ENCODE peak calls at places on chromosomes 1 and 21, in seven cellular contexts. L is endodermal cell, T is endothelial cell of umbilical vein, W is astrocyte, Z is adipocyte, E is PC-3, F is fibroblast of lung. R is an unnamed sample.
A peak's percentile ranks its signal among the peaks of the same experiment; 100 is the strongest.

GRCh38 chr1:59429651-59430050 is 132.8 kb downstream of the FGGY start:
- DNase-seq in L (no peak), T (no peak), W (no peak), Z (no peak), E (no peak), F (no peak), R (no peak)

GRCh38 chr21:36608251-36608650 is 90.7 kb upstream of the SIM2 start:
- DNase-seq in L (no peak), T (no peak), W (no peak), Z (no peak), E (no peak), F (no peak), R (no peak)

GRCh38 chr1:160374701-160375443 is 8.0 kb downstream of the NHLH1 start:
- DNase-seq in L (peak; percentile 78), T (no peak), W (no peak), Z (no peak), E (no peak), F (no peak), R (no peak)

GRCh38 chr1:36768486-36769178 is 265.7 kb downstream of the GRIK3 start:
- DNase-seq in L (peak; percentile 42), T (no peak), W (no peak), Z (no peak), E (no peak), F (no peak), R (no peak)

GRCh38 chr1:42380617-42381423 is at the start of gene RIMKLA:
- DNase-seq in L (peak; percentile 90), T (peak; percentile 20), W (no peak), Z (peak; percentile 65), E (peak; percentile 63), F (peak; percentile 6), R (peak; percentile 61)

GRCh38 chr1:39508857-39509305 is 17.4 kb downstream of the BMP8A start:
- DNase-seq in L (no peak), T (no peak), W (peak; percentile 41), Z (no peak), E (no peak), F (peak; percentile 56), R (no peak)

GRCh38 chr1:229102741-229103480 is 168.0 kb upstream of the RAB4A start:
- DNase-seq in L (peak; percentile 65), T (no peak), W (no peak), Z (no peak), E (no peak), F (peak; percentile 23), R (no peak)

GRCh38 chr21:38377165-38378093 is 120.6 kb downstream of the KCNJ15 start:
- DNase-seq in L (no peak), T (peak; percentile 59), W (no peak), Z (peak; percentile 8), E (peak; percentile 21), F (no peak), R (no peak)

GRCh38 chr1:157878059-157878458 is 36.5 kb upstream of the CD5L start:
- DNase-seq in L (no peak), T (peak; percentile 29), W (peak; percentile 16), Z (peak; percentile 24), E (peak; percentile 67), F (peak; percentile 56), R (no peak)

GRCh38 chr21:46397211-46397905 is 61.3 kb upstream of the DIP2A start:
- DNase-seq in L (no peak), T (no peak), W (no peak), Z (no peak), E (no peak), F (no peak), R (no peak)

GRCh38 chr1:118914379-118915161 is 73.6 kb downstream of the TBX15 start:
- DNase-seq in L (no peak), T (no peak), W (no peak), Z (no peak), E (peak; percentile 84), F (no peak), R (no peak)

GRCh38 chr1:47521034-47521871 is 83.4 kb downstream of the FOXD2 start:
- DNase-seq in L (peak; percentile 45), T (peak; percentile 73), W (no peak), Z (no peak), E (no peak), F (no peak), R (no peak)

GRCh38 chr1:169089776-169090175 is 16.7 kb upstream of the ATP1B1 start:
- DNase-seq in L (no peak), T (no peak), W (no peak), Z (no peak), E (no peak), F (no peak), R (no peak)

GRCh38 chr1:230112131-230112701 is 45.2 kb downstream of the GALNT2 start:
- DNase-seq in L (peak; percentile 53), T (no peak), W (no peak), Z (no peak), E (no peak), F (peak; percentile 43), R (no peak)

GRCh38 chr1:226725870-226726212 is 13.2 kb downstream of the ITPKB start:
- DNase-seq in L (no peak), T (no peak), W (no peak), Z (no peak), E (no peak), F (no peak), R (no peak)

GRCh38 chr1:54171636-54172035 is 18.8 kb upstream of the CDCP2 start:
- DNase-seq in L (no peak), T (no peak), W (no peak), Z (no peak), E (no peak), F (no peak), R (no peak)

GRCh38 chr1:62796151-62796680 is 12.3 kb downstream of the ATG4C start:
- DNase-seq in L (no peak), T (no peak), W (no peak), Z (no peak), E (no peak), F (no peak), R (no peak)

GRCh38 chr1:201450721-201451291 is 18.2 kb downstream of the PHLDA3 start:
- DNase-seq in L (peak; percentile 71), T (peak; percentile 57), W (peak; percentile 83), Z (peak; percentile 89), E (peak; percentile 33), F (peak; percentile 76), R (no peak)

GRCh38 chr1:233326319-233326994 is 1.1 kb upstream of the MAP3K21 start:
- DNase-seq in L (no peak), T (peak; percentile 12), W (no peak), Z (no peak), E (no peak), F (no peak), R (no peak)
- H3K4me3 ChIP-seq in L (peak overlapping the region; percentile 81), T (no peak overlapping the region), W (no peak overlapping the region), Z (no peak overlapping the region), E (peak overlapping the region; percentile 68), F (no peak overlapping the region), R (no peak overlapping the region)

GRCh38 chr1:98205291-98206017 is 284.6 kb upstream of the DPYD start:
- DNase-seq in L (no peak), T (no peak), W (no peak), Z (no peak), E (no peak), F (no peak), R (no peak)
- H3K9ac ChIP-seq in L (no peak overlapping the region), T (no peak overlapping the region), W (no peak overlapping the region), Z (no peak overlapping the region), E (no peak overlapping the region), F (no peak overlapping the region), R (no peak overlapping the region)

GRCh38 chr1:232472485-232473041 is 157.4 kb downstream of the SIPA1L2 start:
- DNase-seq in L (no peak), T (no peak), W (peak; percentile 74), Z (peak; percentile 78), E (peak; percentile 65), F (peak; percentile 62), R (no peak)

GRCh38 chr1:232476538-232476950 is 153.4 kb downstream of the SIPA1L2 start:
- DNase-seq in L (no peak), T (no peak), W (peak; percentile 91), Z (peak; percentile 81), E (no peak), F (no peak), R (no peak)

GRCh38 chr1:232474821-232475220 is 155.1 kb downstream of the SIPA1L2 start:
- DNase-seq in L (no peak), T (peak; percentile 11), W (peak; percentile 44), Z (no peak), E (no peak), F (no peak), R (no peak)

GRCh38 chr1:232473319-232473718 is 156.6 kb downstream of the SIPA1L2 start:
- DNase-seq in L (peak; percentile 71), T (no peak), W (peak; percentile 79), Z (peak; percentile 44), E (peak; percentile 33), F (peak; percentile 39), R (no peak)

GRCh38 chr1:232473900-232474299 is 156.0 kb downstream of the SIPA1L2 start:
- DNase-seq in L (no peak), T (no peak), W (no peak), Z (no peak), E (no peak), F (no peak), R (no peak)
- H3K4me1 ChIP-seq in L (peaks cover 3% of the 10 kb centered on the region), T (peaks cover 17% of the 10 kb centered on the region), W (peaks cover 45% of the 10 kb centered on the region), Z (peaks cover 42% of the 10 kb centered on the region), E (peaks cover 55% of the 10 kb centered on the region), F (peaks cover 10% of the 10 kb centered on the region), R (no peaks in the 10 kb centered on the region)

GRCh38 chr1:32353431-32353830 is 8.9 kb downstream of the FAM229A start:
- DNase-seq in L (no peak), T (no peak), W (no peak), Z (no peak), E (no peak), F (no peak), R (no peak)
- H3K4me3 ChIP-seq in L (peak overlapping the region; percentile 53), T (no peak overlapping the region), W (no peak overlapping the region), Z (peak overlapping the region; percentile 83), E (no peak overlapping the region), F (peak overlapping the region; percentile 74), R (no peak overlapping the region)

DNA sequence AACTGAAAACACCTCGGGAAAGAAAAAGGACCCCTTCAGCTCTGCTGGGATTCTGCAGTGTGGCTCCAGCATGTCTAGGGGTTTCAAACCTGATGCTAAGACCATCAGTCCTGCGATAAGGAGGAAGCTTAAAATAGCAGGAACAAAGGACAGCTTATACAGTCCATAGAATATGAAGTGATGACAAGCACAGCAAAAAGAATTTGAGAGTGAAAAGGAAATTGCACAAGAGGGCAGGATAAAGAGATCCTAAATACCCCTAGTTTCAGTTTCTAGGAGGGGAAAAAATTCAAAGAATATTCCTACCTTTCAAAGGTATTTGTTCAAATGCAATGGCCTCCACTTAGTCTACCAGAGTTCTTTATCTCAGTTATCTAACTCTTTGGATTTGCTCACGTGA is 171.4 kb downstream of the TGFB2 start:
- DNase-seq in L (no peak), T (no peak), W (no peak), Z (peak; percentile 21), E (no peak), F (no peak), R (no peak)
- H3K9ac ChIP-seq in L (no peak overlapping the region), T (no peak overlapping the region), W (no peak overlapping the region), Z (no peak overlapping the region), E (no peak overlapping the region), F (no peak overlapping the region), R (no peak overlapping the region)